ENCODE peak calls at places on chromosomes 7 and 10, in seven cellular contexts. D is lower lobe of right lung; S is hypothalamus; R is foreskin keratinocyte; W is A549; M is stimulated activated naive CD8-positive, alpha-beta T cell treated with anti-CD3 and anti-CD28 coated beads, Interleukin-15, Interleukin-2, amounts not matched to agents 100 U/mL and 50 U/mL, for 24 hours; B is cortex of kidney. K is an unnamed sample.

GRCh38 chr10:77744249-77744648 is 106.6 kb upstream of the KCNMA1 start:
- DNase-seq in D (no peak), S (no peak), R (peak), W (no peak), M (no peak), B (no peak), K (no peak)

GRCh38 chr7:30321992-30322637 is 37.7 kb downstream of the ZNRF2 start:
- DNase-seq in D (no peak), S (no peak), R (no peak), W (no peak), M (no peak), B (no peak), K (peak)

GRCh38 chr7:90945104-90945752 is 319.0 kb upstream of the FZD1 start:
- DNase-seq in D (no peak), S (no peak), R (peak), W (no peak), M (no peak), B (no peak), K (no peak)

GRCh38 chr10:93954726-93955363 is 38.9 kb upstream of the PLCE1 start:
- DNase-seq in D (no peak), S (no peak), R (peak), W (no peak), M (no peak), B (no peak), K (no peak)

GRCh38 chr7:11931306-11931705 is 99.3 kb upstream of the THSD7A start:
- DNase-seq in D (no peak), S (no peak), R (no peak), W (no peak), M (no peak), B (no peak), K (no peak)

GRCh38 chr7:27714831-27715444 is 25.0 kb upstream of the TAX1BP1 start:
- DNase-seq in D (no peak), S (no peak), R (no peak), W (no peak), M (no peak), B (no peak), K (no peak)

GRCh38 chr7:118492466-118492865 is 268.0 kb downstream of the ANKRD7 start:
- DNase-seq in D (no peak), S (no peak), R (no peak), W (no peak), M (no peak), B (no peak), K (no peak)

GRCh38 chr7:151440799-151441443 is 980 bp upstream of the CRYGN start:
- DNase-seq in D (no peak), S (no peak), R (no peak), W (no peak), M (no peak), B (no peak), K (no peak)

GRCh38 chr10:127911867-127912257 is 5.0 kb downstream of the PTPRE start:
- DNase-seq in D (no peak), S (no peak), R (no peak), W (no peak), M (no peak), B (no peak), K (no peak)

GRCh38 chr10:94315975-94316464 is 46.7 kb downstream of the NOC3L start:
- DNase-seq in D (no peak), S (no peak), R (no peak), W (no peak), M (no peak), B (no peak), K (no peak)

K was measured in NCI-H446.